ENCODE peak calls at places on chromosomes 5 and 9, in five cellular contexts. P is H1, Z is upper lobe of left lung, W is GM12878, S is stomach. A is an unnamed sample.

GRCh38 chr5:127987354-127988148 is 96.0 kb upstream of the SLC12A2 start:
- DNase-seq in Z (no peak), P (no peak), W (no peak), S (no peak), A (no peak)

GRCh38 chr5:2697041-2697440 is 54.4 kb downstream of the IRX2 start:
- DNase-seq in Z (no peak), S (no peak), P (no peak), W (no peak), A (no peak)

GRCh38 chr9:4661165-4662095 is 664 bp upstream of the PLPP6 start:
- DNase-seq in Z (no peak), P (no peak), S (no peak), W (no peak), A (no peak)

GRCh38 chr9:126945682-126946081 is 31.1 kb downstream of the RALGPS1 start:
- DNase-seq in W (no peak), Z (no peak), P (no peak), S (no peak), A (no peak)

GRCh38 chr9:11551106-11551505 is 938.3 kb upstream of the PTPRD start:
- DNase-seq in Z (no peak), W (no peak), S (no peak), P (no peak), A (no peak)

GRCh38 chr5:58133631-58134296 is 326.1 kb downstream of the PLK2 start:
- DNase-seq in W (no peak), Z (no peak), P (no peak), S (no peak), A (no peak)

GRCh38 chr5:32712463-32713395 is 1.6 kb downstream of the NPR3 start:
- DNase-seq in W (no peak), S (no peak), P (peak), Z (no peak), A (no peak)

GRCh38 chr5:170760126-170760525 is 23.4 kb upstream of the GABRP start:
- DNase-seq in P (no peak), W (no peak), Z (no peak), S (no peak), A (no peak)

GRCh38 chr5:56735845-56736641 is 79.3 kb upstream of the MAP3K1 start:
- DNase-seq in W (no peak), Z (no peak), S (no peak), P (no peak), A (no peak)

GRCh38 chr5:78509145-78509865 is 139.3 kb downstream of the LHFPL2 start:
- DNase-seq in P (no peak), Z (no peak), S (no peak), W (no peak), A (no peak)

GRCh38 chr5:50953290-50953689 is 286.9 kb downstream of the PARP8 start:
- DNase-seq in Z (no peak), S (no peak), W (no peak), P (no peak), A (no peak)

GRCh38 chr9:37618817-37619216 is 26.4 kb upstream of the TOMM5 start:
- DNase-seq in P (no peak), S (no peak), Z (no peak), W (no peak), A (no peak)

GRCh38 chr9:16294371-16294770 is 576.1 kb downstream of the BNC2 start:
- DNase-seq in W (no peak), P (no peak), S (no peak), Z (no peak), A (no peak)

GRCh38 chr5:10295619-10296326 is 11.9 kb downstream of the CMBL start:
- DNase-seq in W (no peak), Z (no peak), S (peak), P (no peak), A (no peak)

GRCh38 chr5:64637144-64637543 is 53.2 kb upstream of the SHISAL2B start:
- DNase-seq in W (no peak), P (no peak), Z (no peak), S (no peak), A (no peak)

GRCh38 chr5:43156388-43156787 is 35.6 kb upstream of the NIM1K start:
- DNase-seq in S (no peak), Z (no peak), P (no peak), W (no peak), A (no peak)

GRCh38 chr9:95276395-95276954 is 41.0 kb downstream of the FANCC start:
- DNase-seq in P (no peak), S (no peak), Z (no peak), W (no peak), A (no peak)

DNA sequence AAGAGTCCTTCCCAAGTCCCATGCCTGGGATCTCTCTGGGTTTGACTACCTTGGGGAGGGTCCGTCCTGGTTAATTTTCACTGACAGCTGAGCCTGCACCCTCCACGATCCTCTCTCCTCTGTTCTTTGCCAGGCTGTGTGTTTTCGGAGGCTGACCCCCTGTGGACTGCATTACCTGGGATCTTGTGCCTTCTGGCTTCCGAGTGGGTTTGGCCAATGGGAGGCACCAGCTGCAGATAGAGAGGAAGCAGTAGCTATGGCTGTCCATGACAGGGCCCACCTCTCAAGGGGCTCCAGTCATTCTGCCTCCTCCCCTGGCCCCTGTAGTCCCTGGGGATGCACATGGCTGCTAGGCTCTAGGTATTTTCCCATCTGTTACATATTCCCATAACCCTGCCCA is 285.0 kb downstream of the DMRT2 start:
- DNase-seq in Z (no peak), W (no peak), P (no peak), S (no peak), A (no peak)
- TF ChIP-seq CTCF in Z (no peak), W (no peak), P (no peak), S (no peak), A (no peak)

DNA sequence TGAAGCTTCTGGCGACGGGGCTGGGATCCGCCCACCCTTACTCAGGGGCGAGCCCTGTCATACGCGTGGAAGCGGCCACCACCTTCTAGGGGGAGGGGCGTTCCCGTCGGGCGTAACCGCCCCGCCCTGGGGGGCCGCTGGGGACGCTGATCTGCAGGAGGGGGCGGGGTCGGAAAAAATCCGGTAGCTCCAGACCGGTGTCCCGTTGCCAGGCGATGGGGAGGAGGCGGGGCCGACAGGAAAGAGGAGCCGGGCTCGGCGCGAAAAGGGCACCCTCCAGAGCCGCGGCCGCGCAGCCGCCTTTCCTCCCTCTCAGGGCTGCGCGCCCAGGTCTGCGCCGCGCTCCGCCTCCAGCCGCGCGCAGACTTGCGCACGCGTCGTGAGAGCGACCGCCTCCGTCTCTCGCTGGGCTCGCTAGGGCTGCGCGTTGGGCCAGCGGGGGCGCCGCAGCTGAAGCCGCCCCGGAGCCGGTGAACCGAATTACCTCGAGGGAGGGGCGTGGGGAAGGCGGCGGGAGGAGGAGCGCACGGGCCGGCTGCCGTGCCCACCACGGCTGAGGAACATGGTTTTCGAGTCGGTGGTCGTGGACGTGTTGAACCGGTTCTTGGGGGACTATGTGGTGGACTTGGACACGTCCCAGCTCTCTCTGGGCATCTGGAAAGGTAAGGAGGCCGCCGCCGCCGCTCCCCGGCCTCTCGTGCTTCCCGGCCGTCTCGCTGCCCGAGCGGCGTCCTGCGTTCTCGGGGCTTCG is at the start of gene VPS13A:
- DNase-seq in Z (peak), W (peak), S (peak), P (peak), A (peak)
- TF ChIP-seq EP300 in Z (no peak), W (no peak), S (no peak), P (no peak), A (no peak)

GRCh38 chr9:134392900-134393299 is 66.6 kb downstream of the RXRA start:
- DNase-seq in Z (no peak), S (no peak), P (no peak), W (no peak), A (no peak)
- TF ChIP-seq POLR2A in Z (no peak), S (no peak), P (no peak), W (no peak), A (no peak)

GRCh38 chr5:60959156-60959555 is 14.2 kb downstream of the NDUFAF2 start:
- DNase-seq in S (no peak), Z (no peak), P (no peak), W (no peak), A (no peak)
- TF ChIP-seq CTCF in S (peak), Z (no peak), P (no peak), W (no peak), A (no peak)

GRCh38 chr5:106094128-106094726 is 1576.5 kb downstream of the EFNA5 start:
- DNase-seq in W (peak), S (no peak), Z (no peak), P (no peak), A (no peak)
- TF ChIP-seq EP300 in W (no peak), S (no peak), Z (no peak), P (no peak), A (no peak)

GRCh38 chr9:136361757-136362449 is 1.6 kb downstream of the DNLZ start:
- DNase-seq in Z (no peak), P (no peak), S (no peak), W (no peak), A (no peak)

GRCh38 chr9:136363606-136364368 is at the start of gene DNLZ:
- DNase-seq in Z (peak), W (peak), S (peak), P (peak), A (peak)

GRCh38 chr9:136364369-136364748 is 815 bp upstream of the DNLZ start:
- DNase-seq in W (no peak), P (no peak), S (no peak), Z (no peak), A (no peak)

GRCh38 chr9:136362450-136362784 is 1.1 kb downstream of the DNLZ start:
- DNase-seq in W (no peak), Z (no peak), P (no peak), S (no peak), A (no peak)

GRCh38 chr9:136363106-136363605 is 388 bp downstream of the DNLZ start:
- DNase-seq in W (peak), Z (peak), S (peak), P (peak), A (peak)
- TF ChIP-seq POLR2A in W (peak), Z (peak), S (peak), P (no peak), A (peak)

DNA sequence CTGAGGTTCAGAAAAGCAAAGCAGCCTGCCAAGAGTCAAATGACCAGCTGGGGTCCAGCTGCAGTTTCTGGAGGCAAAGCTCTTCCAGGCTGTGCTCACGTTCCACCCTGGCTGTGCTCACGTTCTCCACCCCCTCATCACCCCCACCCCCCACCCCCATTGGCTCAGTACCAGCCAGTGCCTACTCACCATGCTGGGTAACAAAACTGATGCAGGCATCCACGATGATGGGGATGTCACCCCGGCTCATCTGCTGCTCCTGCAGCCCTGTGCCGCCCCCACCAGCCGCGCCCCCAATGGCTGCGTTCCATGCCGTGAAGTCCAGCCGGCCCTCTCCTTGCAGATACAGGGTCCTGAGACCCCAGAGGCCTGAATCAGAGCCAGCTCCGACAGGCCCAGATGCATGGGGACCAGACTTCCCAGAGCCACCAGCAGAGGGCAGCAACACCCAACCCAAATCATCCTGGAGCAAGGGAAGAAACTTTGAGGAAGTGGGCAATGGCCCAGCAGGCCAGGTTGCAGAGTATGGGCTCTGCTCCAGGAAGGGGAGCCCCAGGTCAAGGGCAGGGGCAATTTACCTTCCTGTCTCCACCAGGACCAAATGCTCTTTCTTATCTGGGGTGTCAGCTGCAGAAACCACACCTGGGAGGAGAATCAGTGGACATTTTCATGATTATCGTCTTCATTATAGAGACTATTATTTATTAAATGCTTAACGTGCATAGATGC is 13.7 kb upstream of the FCHSD1 start:
- DNase-seq in W (peak), P (peak), Z (peak), S (peak), A (peak)
- TF ChIP-seq CTCF in W (peak), P (peak), Z (peak), S (peak), A (peak)

GRCh38 chr9:69344459-69344858 is 19.4 kb downstream of the ENTREP1 start:
- DNase-seq in W (no peak), P (no peak), Z (no peak), S (no peak), A (no peak)

GRCh38 chr9:69347607-69348006 is 22.6 kb downstream of the ENTREP1 start:
- DNase-seq in P (no peak), Z (no peak), S (no peak), W (no peak), A (no peak)

GRCh38 chr9:69351227-69351626 is 26.2 kb downstream of the ENTREP1 start:
- DNase-seq in P (no peak), S (no peak), Z (no peak), W (no peak), A (no peak)

GRCh38 chr9:69342769-69343168 is 17.8 kb downstream of the ENTREP1 start:
- DNase-seq in Z (no peak), P (no peak), W (no peak), S (no peak), A (no peak)

GRCh38 chr9:69346596-69347390 is 21.8 kb downstream of the ENTREP1 start:
- DNase-seq in P (no peak), W (no peak), S (no peak), Z (no peak), A (no peak)
- TF ChIP-seq EP300 in P (no peak), W (no peak), S (no peak), Z (no peak), A (no peak)

DNA sequence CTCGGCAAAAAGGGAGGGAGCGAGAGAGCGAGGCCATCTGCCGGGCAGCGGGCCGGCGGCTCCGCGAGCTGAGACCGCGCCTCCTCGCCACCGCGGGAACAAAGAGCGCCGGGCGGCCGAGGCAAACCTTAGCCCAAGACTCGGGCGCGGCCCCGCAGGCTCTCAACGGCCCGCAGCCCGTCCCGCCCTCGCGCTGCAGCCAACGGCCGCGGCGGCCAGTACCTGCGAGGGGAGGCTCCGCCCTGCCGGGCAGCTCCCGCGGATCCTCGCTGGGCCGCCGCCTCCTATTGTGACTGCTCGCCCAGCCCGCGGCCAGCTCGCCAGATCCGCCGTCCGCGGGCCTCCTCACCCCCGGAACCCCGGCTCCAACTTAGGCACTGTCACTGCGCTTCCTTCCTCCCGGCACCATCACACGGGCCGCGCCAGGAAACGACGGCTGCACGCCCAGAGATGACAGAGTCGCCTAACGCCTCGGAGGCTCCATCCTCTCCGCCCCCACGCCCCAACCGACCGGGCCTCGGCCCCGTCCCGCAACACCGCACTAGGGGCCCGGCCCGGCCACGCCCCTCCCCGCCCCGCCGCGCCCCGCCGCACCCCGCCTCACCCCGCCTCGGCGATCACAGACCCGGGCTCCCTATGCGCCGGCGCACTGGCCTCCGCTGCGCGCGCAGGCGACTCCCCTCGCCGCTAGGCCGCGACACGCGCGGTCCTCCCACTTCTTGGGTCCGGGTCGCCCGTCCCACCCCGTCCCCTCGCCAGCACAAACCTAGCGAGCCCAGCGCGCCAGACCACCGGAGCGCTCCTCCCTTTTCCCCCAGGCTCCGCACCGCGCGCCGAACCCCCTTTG is 486 bp upstream of the RNF38 start:
- DNase-seq in S (peak), Z (peak), W (peak), P (peak), A (peak)
- TF ChIP-seq POLR2A in S (no peak), Z (peak), W (peak), P (peak), A (no peak)

DNA sequence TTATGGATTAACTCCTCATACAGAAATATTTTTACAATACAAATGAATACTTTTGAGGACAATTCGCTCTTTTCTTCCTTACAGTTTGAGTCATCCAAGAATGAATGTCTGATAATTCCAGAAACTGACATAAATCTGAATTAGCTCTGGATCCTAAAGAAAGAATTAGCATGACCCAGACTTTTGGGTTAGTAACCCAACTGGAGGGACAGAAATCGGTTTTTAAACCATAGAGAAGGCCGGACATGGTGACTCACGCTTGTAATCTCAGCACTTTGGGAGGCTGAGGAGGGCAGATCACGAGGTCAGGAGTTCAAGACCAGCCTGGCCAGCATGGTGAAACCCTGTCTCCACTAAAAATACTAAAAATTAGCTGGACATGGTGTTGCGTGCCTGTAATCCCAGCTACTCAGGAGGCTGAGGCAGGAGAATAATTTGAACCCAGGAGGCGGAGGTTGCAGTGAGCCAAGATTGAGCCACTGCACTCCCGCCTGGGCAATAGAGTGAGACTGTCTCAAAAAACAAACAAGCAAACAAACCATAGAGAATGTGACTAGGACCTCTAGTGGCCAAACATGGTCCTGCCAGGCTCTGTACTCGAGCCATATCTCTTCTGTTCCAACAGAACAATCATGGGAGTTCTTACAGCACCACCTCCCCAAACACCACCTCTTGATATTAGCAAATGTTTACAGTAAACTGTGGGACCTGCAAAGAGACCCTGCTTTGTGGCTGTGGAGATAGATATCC is 44.8 kb downstream of the LURAP1L start:
- DNase-seq in W (no peak), Z (peak), P (peak), S (no peak), A (no peak)
- TF ChIP-seq CTCF in W (peak), Z (peak), P (peak), S (peak), A (no peak)

A was measured in ovary.